ENCODE peak calls at places on chromosomes 3 and 15, in seven cellular contexts. A is foreskin fibroblast; P is CD8-positive, alpha-beta memory T cell; D is CD4-positive, alpha-beta memory T cell; E is OCI-LY7; O is body of pancreas; V is GM06990. X is an unnamed sample.

GRCh38 chr3:23550402-23550801 is 255.4 kb upstream of the UBE2E1 start:
- DNase-seq in A (no peak), P (no peak), D (no peak), E (peak), O (no peak), V (peak), X (no peak)

GRCh38 chr3:184485256-184485655 is 76.3 kb upstream of the EPHB3 start:
- DNase-seq in A (no peak), P (no peak), D (no peak), E (no peak), O (no peak), V (no peak), X (no peak)

GRCh38 chr3:141065258-141065657 is 14.1 kb downstream of the SPSB4 start:
- DNase-seq in A (no peak), P (no peak), D (no peak), E (no peak), O (peak), V (no peak), X (no peak)

GRCh38 chr15:55627730-55628368 is 39.7 kb upstream of the PYGO1 start:
- DNase-seq in A (peak), P (no peak), D (no peak), E (no peak), O (no peak), V (no peak), X (no peak)

GRCh38 chr3:130900959-130901358 is 7.1 kb downstream of the ATP2C1 start:
- DNase-seq in A (no peak), P (no peak), D (no peak), E (no peak), O (no peak), V (no peak), X (no peak)

GRCh38 chr15:96274698-96275097 is 55.8 kb upstream of the NR2F2 start:
- DNase-seq in A (no peak), P (no peak), D (no peak), E (no peak), O (no peak), V (no peak), X (no peak)

GRCh38 chr3:78765671-78766485 is 1001.9 kb downstream of the ROBO1 start:
- DNase-seq in A (peak), P (no peak), D (no peak), E (no peak), O (no peak), V (no peak), X (no peak)

GRCh38 chr3:151787626-151788025 is 26.3 kb upstream of the AADAC start:
- DNase-seq in A (peak), P (no peak), D (no peak), E (no peak), O (no peak), V (no peak), X (no peak)

GRCh38 chr3:70840106-70840870 is 527.9 kb upstream of the MDFIC2 start:
- DNase-seq in A (no peak), P (no peak), D (no peak), E (no peak), O (peak), V (no peak), X (peak)

GRCh38 chr15:73677146-73677607 is 7.0 kb upstream of the CD276 start:
- DNase-seq in A (no peak), P (peak), D (peak), E (peak), O (peak), V (no peak), X (peak)

GRCh38 chr15:97815841-97816240 is 144.7 kb upstream of the ARRDC4 start:
- DNase-seq in A (no peak), P (no peak), D (no peak), E (no peak), O (no peak), V (no peak), X (no peak)

GRCh38 chr3:188400494-188401243 is 246.7 kb downstream of the LPP start:
- DNase-seq in A (no peak), P (no peak), D (no peak), E (peak), O (no peak), V (peak), X (no peak)

GRCh38 chr3:151946606-151947005 is 73.2 kb downstream of the SUCNR1 start:
- DNase-seq in A (no peak), P (no peak), D (no peak), E (no peak), O (no peak), V (no peak), X (no peak)

GRCh38 chr15:80249973-80250372 is 2.0 kb downstream of the CTXND1 start:
- DNase-seq in A (no peak), P (no peak), D (no peak), E (no peak), O (no peak), V (no peak), X (no peak)

GRCh38 chr15:50358805-50359204 is 3.8 kb upstream of the GABPB1 start:
- DNase-seq in A (peak), P (no peak), D (no peak), E (peak), O (no peak), V (no peak), X (peak)

GRCh38 chr3:136078421-136079364 is 113.2 kb downstream of the PPP2R3A start:
- DNase-seq in A (no peak), P (peak), D (peak), E (peak), O (no peak), V (no peak), X (peak)

GRCh38 chr3:24290596-24290995 is 204.1 kb downstream of the THRB start:
- DNase-seq in A (no peak), P (no peak), D (no peak), E (no peak), O (no peak), V (no peak), X (no peak)

GRCh38 chr3:30408105-30408557 is 198.3 kb upstream of the TGFBR2 start:
- DNase-seq in A (peak), P (no peak), D (no peak), E (no peak), O (no peak), V (no peak), X (no peak)

GRCh38 chr3:126454026-126454425 is 21.7 kb downstream of the ZXDC start:
- DNase-seq in A (no peak), P (no peak), D (no peak), E (no peak), O (no peak), V (no peak), X (no peak)

GRCh38 chr15:60128000-60128376 is 123.9 kb downstream of the FOXB1 start:
- DNase-seq in A (no peak), P (no peak), D (no peak), E (no peak), O (no peak), V (no peak), X (no peak)

GRCh38 chr3:119181765-119182164 is 8.4 kb downstream of the UPK1B start:
- DNase-seq in A (no peak), P (no peak), D (no peak), E (no peak), O (peak), V (no peak), X (no peak)

GRCh38 chr3:173584834-173585831 is 187.6 kb downstream of the NLGN1 start:
- DNase-seq in A (peak), P (no peak), D (no peak), E (no peak), O (peak), V (no peak), X (no peak)

GRCh38 chr3:79874646-79875045 is 106.8 kb upstream of the ROBO1 start:
- DNase-seq in A (no peak), P (no peak), D (no peak), E (no peak), O (no peak), V (no peak), X (no peak)

GRCh38 chr3:194806991-194807685 is 121.5 kb downstream of the FAM43A start:
- DNase-seq in A (peak), P (no peak), D (no peak), E (no peak), O (no peak), V (no peak), X (no peak)

GRCh38 chr3:34357461-34357860 is 559.0 kb downstream of the PDCD6IP start:
- DNase-seq in A (no peak), P (no peak), D (no peak), E (no peak), O (no peak), V (no peak), X (no peak)

GRCh38 chr3:152556731-152557254 is 278.1 kb upstream of the P2RY1 start:
- DNase-seq in A (peak), P (no peak), D (no peak), E (no peak), O (no peak), V (no peak), X (no peak)

GRCh38 chr15:73683624-73684536 is at the start of gene CD276:
- DNase-seq in A (peak), P (no peak), D (peak), E (no peak), O (peak), V (no peak), X (no peak)

GRCh38 chr3:128410669-128411573 is 55.8 kb downstream of the DNAJB8 start:
- DNase-seq in A (no peak), P (no peak), D (no peak), E (no peak), O (peak), V (no peak), X (no peak)

GRCh38 chr3:131067983-131068382 is 41.3 kb downstream of the NEK11 start:
- DNase-seq in A (no peak), P (no peak), D (no peak), E (no peak), O (no peak), V (no peak), X (no peak)

GRCh38 chr15:50953302-50953701 is 44.8 kb downstream of the AP4E1 start:
- DNase-seq in A (no peak), P (no peak), D (no peak), E (no peak), O (no peak), V (no peak), X (no peak)

GRCh38 chr15:60962087-60962486 is 267.0 kb downstream of the RORA start:
- DNase-seq in A (no peak), P (no peak), D (no peak), E (no peak), O (no peak), V (no peak), X (no peak)

GRCh38 chr15:74252291-74253080 is 16.4 kb downstream of the CCDC33 start:
- DNase-seq in A (no peak), P (no peak), D (no peak), E (no peak), O (no peak), V (no peak), X (no peak)

DNA sequence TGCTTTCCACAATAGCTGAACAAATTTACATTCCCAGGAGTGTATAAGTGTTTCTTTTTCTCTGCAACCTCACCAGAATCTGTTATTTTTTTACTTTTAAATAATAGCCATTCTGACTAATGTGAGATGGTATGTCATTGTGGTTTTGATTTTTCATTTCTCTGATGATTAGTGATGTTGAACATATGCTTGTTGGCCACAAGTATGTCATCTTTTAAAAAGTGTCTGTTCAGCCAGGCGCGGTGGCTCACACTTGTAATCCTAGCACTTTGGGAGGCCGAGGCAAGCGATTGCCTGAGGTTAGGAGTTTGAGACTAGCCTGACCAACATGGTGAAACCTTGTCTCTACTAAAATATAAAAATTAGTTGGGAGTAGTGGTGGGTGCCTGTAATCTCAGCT is 619.3 kb downstream of the SI start:
- DNase-seq in A (no peak), P (no peak), D (no peak), E (no peak), O (no peak), V (no peak), X (no peak)
- H3K4me3 ChIP-seq in A (no peak), P (no peak), D (no peak), E (no peak), O (no peak), V (no peak), X (no peak)

GRCh38 chr15:62896380-62896866 is 146.1 kb upstream of the TPM1 start:
- DNase-seq in A (no peak), P (no peak), D (no peak), E (no peak), O (no peak), V (no peak), X (no peak)

GRCh38 chr15:62895905-62896316 is 146.6 kb upstream of the TPM1 start:
- DNase-seq in A (peak), P (no peak), D (no peak), E (no peak), O (no peak), V (no peak), X (no peak)

GRCh38 chr15:62895139-62895866 is 147.2 kb upstream of the TPM1 start:
- DNase-seq in A (peak), P (no peak), D (no peak), E (no peak), O (no peak), V (no peak), X (no peak)

GRCh38 chr15:62897634-62898033 is 144.9 kb upstream of the TPM1 start:
- DNase-seq in A (no peak), P (no peak), D (no peak), E (no peak), O (no peak), V (no peak), X (no peak)

GRCh38 chr15:62896969-62897486 is 145.5 kb upstream of the TPM1 start:
- DNase-seq in A (peak), P (no peak), D (no peak), E (no peak), O (peak), V (no peak), X (no peak)
- H3K4me3 ChIP-seq in A (no peak), P (no peak), D (no peak), E (no peak), O (no peak), V (no peak), X (no peak)

GRCh38 chr3:28343144-28343543 is 5.4 kb upstream of the ZCWPW2 start:
- DNase-seq in A (no peak), P (no peak), D (no peak), E (no peak), O (no peak), V (no peak), X (no peak)
- H3K4me3 ChIP-seq in A (no peak), P (no peak), D (no peak), E (no peak), O (no peak), V (no peak), X (no peak)

GRCh38 chr15:54305138-54305537 is 326.9 kb downstream of the UNC13C start:
- DNase-seq in A (no peak), P (no peak), D (no peak), E (no peak), O (no peak), V (no peak), X (no peak)

GRCh38 chr15:54307926-54308325 is 329.7 kb downstream of the UNC13C start:
- DNase-seq in A (no peak), P (no peak), D (no peak), E (no peak), O (no peak), V (no peak), X (no peak)

GRCh38 chr15:54312528-54312927 is 334.3 kb downstream of the UNC13C start:
- DNase-seq in A (no peak), P (no peak), D (no peak), E (no peak), O (no peak), V (no peak), X (no peak)

GRCh38 chr15:54304321-54304720 is 326.1 kb downstream of the UNC13C start:
- DNase-seq in A (no peak), P (no peak), D (no peak), E (no peak), O (no peak), V (no peak), X (no peak)

DNA sequence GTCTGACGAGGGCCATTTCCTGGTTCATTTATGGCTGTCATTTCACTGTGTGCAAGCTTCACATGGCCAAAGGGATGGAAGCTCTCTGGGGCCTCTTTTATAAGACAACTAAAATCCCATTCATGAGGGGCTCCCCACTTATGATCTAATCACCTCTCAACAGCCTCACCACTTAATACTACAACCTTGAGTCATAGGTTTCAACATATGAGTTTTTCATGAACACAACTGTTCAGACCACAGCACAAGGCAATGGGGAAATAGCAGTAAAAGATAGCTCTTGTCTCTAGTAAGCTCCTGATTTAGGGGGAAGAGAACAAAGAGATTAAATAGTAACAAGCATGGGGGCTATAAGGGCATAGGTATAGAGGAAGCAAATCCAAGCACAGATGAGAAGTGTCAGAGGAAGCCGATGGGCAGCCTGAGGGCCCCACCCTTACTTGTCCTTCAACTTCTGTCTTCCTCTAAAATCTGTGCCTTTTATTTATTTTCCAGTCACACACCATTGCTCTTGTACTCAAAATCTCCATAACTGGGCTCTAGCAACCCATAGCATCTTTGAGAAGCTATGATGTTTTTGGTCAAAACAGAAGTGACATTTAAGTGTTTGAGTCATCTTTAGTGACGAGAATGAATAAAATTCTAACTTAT is 329.1 kb downstream of the UNC13C start:
- DNase-seq in A (no peak), P (no peak), D (no peak), E (no peak), O (no peak), V (peak), X (no peak)
- H3K4me3 ChIP-seq in A (no peak), P (no peak), D (no peak), E (no peak), O (no peak), V (no peak), X (no peak)

GRCh38 chr3:5010706-5011554 is 31.7 kb downstream of the BHLHE40 start:
- DNase-seq in A (peak), P (peak), D (peak), E (peak), O (no peak), V (no peak), X (no peak)
- H3K4me3 ChIP-seq in A (no peak), P (no peak), D (no peak), E (peak), O (no peak), V (no peak), X (no peak)

DNA sequence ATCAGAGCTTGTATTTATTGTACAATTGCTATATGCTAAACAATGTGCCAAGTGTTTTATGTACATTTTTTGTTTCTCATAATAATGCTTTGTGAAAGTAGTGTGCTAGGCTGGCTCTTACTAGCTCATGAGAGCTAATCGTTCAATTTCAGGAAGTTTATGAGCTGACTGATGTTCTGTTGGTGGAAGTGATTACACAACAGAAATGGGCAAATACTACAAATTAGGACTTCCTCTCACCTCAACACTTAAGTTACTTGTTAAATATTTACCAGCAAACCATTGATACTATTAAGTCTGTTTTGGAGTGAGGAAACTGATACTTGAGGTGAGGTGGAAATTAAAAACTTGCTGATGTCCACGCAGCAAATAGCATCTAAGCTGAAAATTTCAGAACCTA is 32.3 kb downstream of the SLC9C1 start:
- DNase-seq in A (no peak), P (no peak), D (no peak), E (no peak), O (no peak), V (no peak), X (no peak)
- H3K4me3 ChIP-seq in A (no peak), P (no peak), D (no peak), E (no peak), O (no peak), V (no peak), X (no peak)

DNA sequence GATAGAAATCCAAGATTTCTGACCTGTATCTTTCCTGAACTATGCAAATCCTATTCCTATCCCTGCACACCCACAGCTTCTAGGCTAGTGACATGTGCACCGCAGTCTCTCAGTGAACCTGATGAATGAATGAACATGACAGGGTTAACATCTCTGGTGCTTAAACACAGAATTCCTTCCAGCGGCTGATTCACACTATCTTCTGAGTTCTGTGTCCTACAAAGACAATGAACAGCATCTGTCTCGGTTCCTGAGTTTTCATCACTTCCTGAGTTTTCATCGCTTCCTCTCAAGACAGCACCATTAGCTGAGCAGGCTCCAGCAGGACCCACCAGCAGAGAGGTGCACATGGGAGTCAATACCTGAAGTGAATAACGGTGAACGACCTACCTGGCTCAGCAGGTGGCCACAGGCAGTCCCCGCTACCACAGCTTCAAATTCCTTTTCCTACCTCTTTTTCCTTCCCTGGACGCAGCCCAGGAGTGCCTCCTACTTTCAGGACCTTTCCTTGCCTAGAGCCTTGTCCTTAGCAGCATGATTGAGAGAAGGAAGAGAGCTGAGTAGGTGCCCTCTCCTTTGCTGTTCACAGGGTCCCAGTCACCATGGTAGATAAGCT is 113.5 kb downstream of the IGF2BP2 start:
- DNase-seq in A (no peak), P (no peak), D (no peak), E (no peak), O (no peak), V (no peak), X (no peak)
- H3K4me3 ChIP-seq in A (no peak), P (no peak), D (no peak), E (no peak), O (no peak), V (no peak), X (no peak)

DNA sequence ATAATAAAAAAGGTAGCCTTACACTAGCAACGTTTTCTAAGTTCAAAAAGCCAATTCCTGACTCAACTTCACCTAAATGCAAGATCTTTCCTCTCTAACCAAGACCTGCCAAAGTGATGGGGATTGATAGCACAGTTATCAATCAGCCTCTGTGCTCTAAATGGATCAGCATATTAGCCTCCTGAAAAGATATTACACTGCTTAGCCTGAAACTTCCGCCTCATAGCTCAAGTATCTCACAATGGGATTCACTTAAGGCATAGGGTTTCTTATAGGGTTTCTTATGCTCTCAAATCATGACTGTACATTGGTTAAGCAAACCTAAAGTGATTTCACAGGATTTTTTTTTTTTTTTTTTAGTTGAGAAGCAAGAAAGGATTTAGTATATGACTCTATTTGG is 439 bp upstream of the SLC9A9 start:
- DNase-seq in A (no peak), P (no peak), D (no peak), E (peak), O (no peak), V (no peak), X (no peak)
- H3K4me3 ChIP-seq in A (peak), P (peak), D (peak), E (peak), O (no peak), V (peak), X (peak)

X was measured in Jurkat, Clone E6-1.